ENCODE peak calls at places on chromosome 9, in seven cellular contexts. One of them, this sample, is unnamed.

GRCh38 chr9:118711843-118712242 is 657.4 kb downstream of the BRINP1 start:
- DNase-seq in sigmoid colon: no peak
- DNase-seq in body of pancreas: no peak
- DNase-seq in ascending aorta: no peak
- DNase-seq in tibial artery: no peak
- DNase-seq in A549: no peak
- DNase-seq in iPS DF 6.9: no peak
- DNase-seq in this sample: no peak

GRCh38 chr9:134503301-134504105 is 138.1 kb upstream of the COL5A1 start:
- DNase-seq in sigmoid colon: peak; percentile 60
- DNase-seq in body of pancreas: no peak
- DNase-seq in ascending aorta: no peak
- DNase-seq in tibial artery: no peak
- DNase-seq in A549: no peak
- DNase-seq in iPS DF 6.9: no peak
- DNase-seq in this sample: peak; percentile 48

GRCh38 chr9:87077986-87078385 is 130.7 kb upstream of the GAS1 start:
- DNase-seq in sigmoid colon: no peak
- DNase-seq in body of pancreas: no peak
- DNase-seq in ascending aorta: no peak
- DNase-seq in tibial artery: no peak
- DNase-seq in A549: no peak
- DNase-seq in iPS DF 6.9: no peak
- DNase-seq in this sample: no peak

GRCh38 chr9:23648651-23649050 is 177.4 kb downstream of the ELAVL2 start:
- DNase-seq in sigmoid colon: no peak
- DNase-seq in body of pancreas: no peak
- DNase-seq in ascending aorta: no peak
- DNase-seq in tibial artery: no peak
- DNase-seq in A549: no peak
- DNase-seq in iPS DF 6.9: no peak
- DNase-seq in this sample: no peak

GRCh38 chr9:114811301-114811700 is 5.5 kb upstream of the TNFSF15 start:
- DNase-seq in sigmoid colon: no peak
- DNase-seq in body of pancreas: peak; percentile 29
- DNase-seq in ascending aorta: no peak
- DNase-seq in tibial artery: no peak
- DNase-seq in A549: no peak
- DNase-seq in iPS DF 6.9: no peak
- DNase-seq in this sample: no peak

GRCh38 chr9:99354104-99354503 is 132.0 kb downstream of the SEC61B start:
- DNase-seq in sigmoid colon: no peak
- DNase-seq in body of pancreas: no peak
- DNase-seq in ascending aorta: no peak
- DNase-seq in tibial artery: no peak
- DNase-seq in A549: no peak
- DNase-seq in iPS DF 6.9: no peak
- DNase-seq in this sample: no peak

GRCh38 chr9:72041775-72042194 is 18.6 kb downstream of the C9orf57 start:
- DNase-seq in sigmoid colon: peak; percentile 76
- DNase-seq in body of pancreas: no peak
- DNase-seq in ascending aorta: no peak
- DNase-seq in tibial artery: peak; percentile 65
- DNase-seq in A549: no peak
- DNase-seq in iPS DF 6.9: no peak
- DNase-seq in this sample: peak; percentile 81

GRCh38 chr9:111068816-111069215 is 30.5 kb upstream of the LPAR1 start:
- DNase-seq in sigmoid colon: no peak
- DNase-seq in body of pancreas: no peak
- DNase-seq in ascending aorta: no peak
- DNase-seq in tibial artery: no peak
- DNase-seq in A549: no peak
- DNase-seq in iPS DF 6.9: no peak
- DNase-seq in this sample: no peak

GRCh38 chr9:95815153-95815552 is 60.3 kb upstream of the ERCC6L2 start:
- DNase-seq in sigmoid colon: no peak
- DNase-seq in body of pancreas: no peak
- DNase-seq in ascending aorta: no peak
- DNase-seq in tibial artery: no peak
- DNase-seq in A549: peak; percentile 18
- DNase-seq in iPS DF 6.9: no peak
- DNase-seq in this sample: no peak

GRCh38 chr9:101536938-101537337 is 3.3 kb downstream of the RNF20 start:
- DNase-seq in sigmoid colon: no peak
- DNase-seq in body of pancreas: no peak
- DNase-seq in ascending aorta: no peak
- DNase-seq in tibial artery: no peak
- DNase-seq in A549: no peak
- DNase-seq in iPS DF 6.9: no peak
- DNase-seq in this sample: no peak

GRCh38 chr9:80664327-80665210 is 1024.8 kb downstream of the TLE1 start:
- DNase-seq in sigmoid colon: no peak
- DNase-seq in body of pancreas: no peak
- DNase-seq in ascending aorta: no peak
- DNase-seq in tibial artery: no peak
- DNase-seq in A549: peak; percentile 10
- DNase-seq in iPS DF 6.9: peak; percentile 9
- DNase-seq in this sample: no peak

GRCh38 chr9:20321683-20322082 is 300.6 kb downstream of the MLLT3 start:
- DNase-seq in sigmoid colon: no peak
- DNase-seq in body of pancreas: no peak
- DNase-seq in ascending aorta: no peak
- DNase-seq in tibial artery: no peak
- DNase-seq in A549: no peak
- DNase-seq in iPS DF 6.9: no peak
- DNase-seq in this sample: no peak

GRCh38 chr9:134624827-134625181 is 16.8 kb upstream of the COL5A1 start:
- DNase-seq in sigmoid colon: peak; percentile 50
- DNase-seq in body of pancreas: no peak
- DNase-seq in ascending aorta: no peak
- DNase-seq in tibial artery: peak; percentile 20
- DNase-seq in A549: peak; percentile 71
- DNase-seq in iPS DF 6.9: no peak
- DNase-seq in this sample: peak; percentile 50

GRCh38 chr9:131178382-131178781 is 53.0 kb downstream of the NUP214 start:
- DNase-seq in sigmoid colon: peak; percentile 70
- DNase-seq in body of pancreas: peak; percentile 37
- DNase-seq in ascending aorta: no peak
- DNase-seq in tibial artery: peak; percentile 60
- DNase-seq in A549: peak; percentile 67
- DNase-seq in iPS DF 6.9: peak; percentile 43
- DNase-seq in this sample: peak; percentile 72

GRCh38 chr9:6926436-6926835 is 168.7 kb downstream of the KDM4C start:
- DNase-seq in sigmoid colon: no peak
- DNase-seq in body of pancreas: no peak
- DNase-seq in ascending aorta: no peak
- DNase-seq in tibial artery: no peak
- DNase-seq in A549: no peak
- DNase-seq in iPS DF 6.9: no peak
- DNase-seq in this sample: no peak

GRCh38 chr9:16627967-16628366 is 242.5 kb downstream of the BNC2 start:
- DNase-seq in sigmoid colon: peak; percentile 84
- DNase-seq in body of pancreas: no peak
- DNase-seq in ascending aorta: no peak
- DNase-seq in tibial artery: peak; percentile 53
- DNase-seq in A549: no peak
- DNase-seq in iPS DF 6.9: no peak
- DNase-seq in this sample: no peak

GRCh38 chr9:65458992-65459391 is 174.0 kb upstream of the FOXD4L5 start:
- DNase-seq in sigmoid colon: no peak
- DNase-seq in body of pancreas: no peak
- DNase-seq in ascending aorta: no peak
- DNase-seq in tibial artery: no peak
- DNase-seq in A549: no peak
- DNase-seq in iPS DF 6.9: no peak
- DNase-seq in this sample: no peak
- H3K9me3 ChIP-seq in sigmoid colon: no peaks in the 10 kb centered on the region
- H3K9me3 ChIP-seq in body of pancreas: no peaks in the 10 kb centered on the region
- H3K9me3 ChIP-seq in ascending aorta: no peaks in the 10 kb centered on the region
- H3K9me3 ChIP-seq in tibial artery: no peaks in the 10 kb centered on the region
- H3K9me3 ChIP-seq in A549: no peaks in the 10 kb centered on the region
- H3K9me3 ChIP-seq in iPS DF 6.9: peaks cover 4% of the 10 kb centered on the region
- H3K9me3 ChIP-seq in this sample: no peaks in the 10 kb centered on the region

GRCh38 chr9:135644631-135645218 is 5.4 kb upstream of the GLT6D1 start:
- DNase-seq in sigmoid colon: no peak
- DNase-seq in body of pancreas: no peak
- DNase-seq in ascending aorta: no peak
- DNase-seq in tibial artery: no peak
- DNase-seq in A549: no peak
- DNase-seq in iPS DF 6.9: no peak
- DNase-seq in this sample: no peak
- H3K9me3 ChIP-seq in sigmoid colon: peaks cover 32% of the 10 kb centered on the region
- H3K9me3 ChIP-seq in body of pancreas: peaks cover 32% of the 10 kb centered on the region
- H3K9me3 ChIP-seq in ascending aorta: peaks cover 28% of the 10 kb centered on the region
- H3K9me3 ChIP-seq in tibial artery: peaks cover 8% of the 10 kb centered on the region
- H3K9me3 ChIP-seq in A549: peaks cover 61% of the 10 kb centered on the region
- H3K9me3 ChIP-seq in iPS DF 6.9: peaks cover 8% of the 10 kb centered on the region
- H3K9me3 ChIP-seq in this sample: peaks cover 21% of the 10 kb centered on the region

DNA sequence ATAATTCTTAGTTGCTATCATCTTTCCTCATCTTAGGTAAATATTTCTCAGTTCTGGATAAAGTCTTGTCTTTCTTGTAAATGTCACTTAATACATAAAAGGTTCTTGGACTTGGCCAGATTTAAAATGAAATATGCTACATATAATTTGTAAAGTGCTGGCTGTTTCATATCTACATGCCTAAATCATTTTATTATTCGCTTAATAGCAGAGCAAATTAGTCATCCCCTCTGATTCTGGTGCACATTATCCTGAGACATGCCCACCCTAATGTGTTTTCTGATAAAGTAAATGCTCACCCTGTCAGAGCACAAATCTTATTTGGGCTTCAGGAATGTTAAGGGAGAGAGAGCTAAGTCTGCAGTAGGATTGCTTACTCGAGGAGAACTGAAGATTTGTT is 166.5 kb upstream of the IZUMO3 start:
- DNase-seq in sigmoid colon: no peak
- DNase-seq in body of pancreas: no peak
- DNase-seq in ascending aorta: no peak
- DNase-seq in tibial artery: no peak
- DNase-seq in A549: no peak
- DNase-seq in iPS DF 6.9: no peak
- DNase-seq in this sample: no peak
- H3K9me3 ChIP-seq in sigmoid colon: no peaks in the 10 kb centered on the region
- H3K9me3 ChIP-seq in body of pancreas: no peaks in the 10 kb centered on the region
- H3K9me3 ChIP-seq in ascending aorta: no peaks in the 10 kb centered on the region
- H3K9me3 ChIP-seq in tibial artery: no peaks in the 10 kb centered on the region
- H3K9me3 ChIP-seq in A549: no peaks in the 10 kb centered on the region
- H3K9me3 ChIP-seq in iPS DF 6.9: no peaks in the 10 kb centered on the region
- H3K9me3 ChIP-seq in this sample: no peaks in the 10 kb centered on the region

GRCh38 chr9:73719660-73720059 is 568.0 kb downstream of the ANXA1 start:
- DNase-seq in sigmoid colon: no peak
- DNase-seq in body of pancreas: no peak
- DNase-seq in ascending aorta: no peak
- DNase-seq in tibial artery: no peak
- DNase-seq in A549: no peak
- DNase-seq in iPS DF 6.9: no peak
- DNase-seq in this sample: no peak

GRCh38 chr9:73715591-73715990 is 563.9 kb downstream of the ANXA1 start:
- DNase-seq in sigmoid colon: no peak
- DNase-seq in body of pancreas: no peak
- DNase-seq in ascending aorta: no peak
- DNase-seq in tibial artery: no peak
- DNase-seq in A549: no peak
- DNase-seq in iPS DF 6.9: no peak
- DNase-seq in this sample: no peak

DNA sequence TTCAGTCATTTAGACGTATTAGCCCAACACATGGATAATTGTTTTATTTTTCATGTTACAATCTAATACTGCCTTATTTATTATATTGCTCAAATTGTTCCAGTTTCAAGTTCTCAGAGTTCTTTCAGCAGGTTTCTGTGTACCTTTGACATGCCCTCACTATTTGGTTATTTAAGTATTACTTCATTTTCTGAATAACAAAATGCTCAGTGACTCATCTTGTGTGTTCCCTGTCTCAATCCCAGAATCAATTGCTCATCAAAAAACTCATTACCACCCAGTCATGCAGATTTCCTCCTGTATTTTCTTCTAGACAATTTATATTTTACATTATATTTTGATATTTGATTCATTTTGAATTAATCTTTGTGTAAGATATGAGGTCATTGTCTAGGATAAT is 562.6 kb downstream of the ANXA1 start:
- DNase-seq in sigmoid colon: no peak
- DNase-seq in body of pancreas: no peak
- DNase-seq in ascending aorta: no peak
- DNase-seq in tibial artery: no peak
- DNase-seq in A549: no peak
- DNase-seq in iPS DF 6.9: no peak
- DNase-seq in this sample: no peak
- H3K9me3 ChIP-seq in sigmoid colon: no peaks in the 10 kb centered on the region
- H3K9me3 ChIP-seq in body of pancreas: no peaks in the 10 kb centered on the region
- H3K9me3 ChIP-seq in ascending aorta: no peaks in the 10 kb centered on the region
- H3K9me3 ChIP-seq in tibial artery: no peaks in the 10 kb centered on the region
- H3K9me3 ChIP-seq in A549: no peaks in the 10 kb centered on the region
- H3K9me3 ChIP-seq in iPS DF 6.9: no peaks in the 10 kb centered on the region
- H3K9me3 ChIP-seq in this sample: no peaks in the 10 kb centered on the region

This sample was measured in upper lobe of right lung.